ENCODE peak calls at places on chromosomes 7 and 10, in seven cellular contexts. B is progenitor cell of endocrine pancreas; C is stimulated activated CD8-positive, alpha-beta memory T cell treated with anti-CD3 and anti-CD28 coated beads, Interleukin-15, amount 100 ng/mL, for 24 hours; N is nucleus accumbens; D is NCI-H1694 treated with DMSO at 0.1 percent for 48 hours; G is stimulated activated CD4-positive, alpha-beta T cell treated with anti-CD3 and anti-CD28 coated beads, Interleukin-4, amount 100 ng/mL, for 1 hour; K is aorta. H is an unnamed sample.

GRCh38 chr10:46226900-46227558 is 59.8 kb upstream of the ANTXRL start:
- DNase-seq in D (no peak), K (no peak), C (no peak), B (peak), G (no peak), N (no peak), H (no peak)

GRCh38 chr7:110664798-110665197 is 426.1 kb upstream of the LRRN3 start:
- DNase-seq in G (no peak), B (no peak), N (no peak), C (no peak), K (no peak), D (no peak), H (no peak)

GRCh38 chr10:5976689-5977470 is 463 bp downstream of the IL15RA start:
- DNase-seq in D (no peak), G (peak), N (no peak), C (no peak), B (peak), K (peak), H (peak)

GRCh38 chr10:53023411-53023810 is 250.8 kb upstream of the MBL2 start:
- DNase-seq in K (no peak), C (no peak), D (no peak), N (no peak), B (no peak), G (no peak), H (no peak)

GRCh38 chr7:88638583-88638982 is 120.9 kb upstream of the ZNF804B start:
- DNase-seq in K (no peak), C (no peak), G (no peak), B (no peak), D (no peak), N (no peak), H (no peak)

GRCh38 chr10:867807-868206 is 63.7 kb downstream of the LARP4B start:
- DNase-seq in C (no peak), D (no peak), G (no peak), B (no peak), N (no peak), K (no peak), H (no peak)

GRCh38 chr7:77903597-77903996 is 105.0 kb downstream of the PHTF2 start:
- DNase-seq in B (no peak), G (no peak), N (no peak), D (no peak), K (no peak), C (no peak), H (no peak)

GRCh38 chr10:7475046-7475860 is 64.4 kb upstream of the SFMBT2 start:
- DNase-seq in N (peak), G (no peak), K (no peak), B (no peak), D (no peak), C (no peak), H (no peak)

GRCh38 chr7:44244282-44244681 is 43.5 kb downstream of the YKT6 start:
- DNase-seq in B (no peak), G (peak), D (no peak), N (no peak), K (no peak), C (no peak), H (no peak)

GRCh38 chr10:60372436-60372835 is 17.2 kb downstream of the ANK3 start:
- DNase-seq in C (no peak), B (no peak), G (no peak), D (no peak), K (no peak), N (no peak), H (no peak)

GRCh38 chr7:4939971-4940720 is 18.8 kb downstream of the MMD2 start:
- DNase-seq in B (no peak), N (peak), C (no peak), G (no peak), D (no peak), K (no peak), H (peak)

GRCh38 chr10:74034301-74034700 is 36.4 kb downstream of the VCL start:
- DNase-seq in B (no peak), G (no peak), N (no peak), C (no peak), K (no peak), D (no peak), H (no peak)

GRCh38 chr7:149635561-149636329 is 137.6 kb downstream of the ZNF467 start:
- DNase-seq in D (peak), B (no peak), G (no peak), C (no peak), N (no peak), K (no peak), H (no peak)

GRCh38 chr10:5585517-5586222 is 60.9 kb downstream of the CALML3 start:
- DNase-seq in K (peak), N (no peak), G (no peak), C (no peak), D (no peak), B (no peak), H (no peak)

GRCh38 chr10:32964261-32964660 is 6.2 kb upstream of the ITGB1 start:
- DNase-seq in G (no peak), N (no peak), B (no peak), C (no peak), D (no peak), K (no peak), H (no peak)

GRCh38 chr7:5607958-5608656 is 173.4 kb downstream of the RNF216 start:
- DNase-seq in N (no peak), G (no peak), B (no peak), C (no peak), K (no peak), D (no peak), H (no peak)

GRCh38 chr7:117273325-117274292 is 49.2 kb downstream of the WNT2 start:
- DNase-seq in N (no peak), B (no peak), G (no peak), C (no peak), D (peak), K (no peak), H (no peak)

GRCh38 chr7:98878365-98879197 is at the start of gene TRRAP:
- DNase-seq in N (peak), B (peak), K (peak), C (peak), D (peak), G (peak), H (peak)

GRCh38 chr10:12971001-12971788 is 30.3 kb downstream of the CCDC3 start:
- DNase-seq in K (no peak), D (no peak), G (no peak), N (no peak), C (no peak), B (no peak), H (no peak)

GRCh38 chr7:122758501-122758900 is 55.8 kb upstream of the RNF148 start:
- DNase-seq in K (no peak), B (no peak), G (no peak), C (no peak), N (no peak), D (no peak), H (no peak)

GRCh38 chr7:156956733-156957132 is 7.2 kb downstream of the NOM1 start:
- DNase-seq in B (no peak), N (no peak), D (no peak), K (no peak), G (no peak), C (no peak), H (no peak)

GRCh38 chr7:111199643-111200042 is 108.7 kb downstream of the LRRN3 start:
- DNase-seq in C (no peak), D (no peak), G (no peak), K (no peak), N (no peak), B (no peak), H (no peak)

GRCh38 chr7:145848691-145849090 is 267.9 kb upstream of the CNTNAP2 start:
- DNase-seq in B (peak), G (no peak), D (peak), C (no peak), N (no peak), K (no peak), H (no peak)

GRCh38 chr7:5421626-5422323 is 1.9 kb downstream of the TNRC18 start:
- DNase-seq in D (peak), B (peak), K (peak), N (peak), C (no peak), G (no peak), H (no peak)

GRCh38 chr7:139680676-139681462 is 96.9 kb downstream of the HIPK2 start:
- DNase-seq in D (no peak), N (no peak), G (peak), C (no peak), K (peak), B (no peak), H (no peak)

GRCh38 chr7:22723171-22723601 is 3.8 kb upstream of the IL6 start:
- DNase-seq in C (no peak), G (no peak), B (no peak), K (peak), D (no peak), N (peak), H (no peak)

GRCh38 chr7:28922618-28923331 is 35.4 kb downstream of the TRIL start:
- DNase-seq in B (peak), K (peak), G (peak), C (peak), N (peak), D (peak), H (peak)

H was measured in frontal cortex.